ENCODE peak calls at places on chromosomes 16 and 17, in four cellular contexts. One of them, this sample, is unnamed.

GRCh38 chr17:68512967-68513474 is 791 bp downstream of the PRKAR1A start:
- DNase-seq in MM.1S: peak; percentile 16
- DNase-seq in hepatocyte: peak; percentile 55
- DNase-seq in OCI-LY7: peak; percentile 33
- DNase-seq in this sample: peak; percentile 54

GRCh38 chr17:29784661-29785060 is 145.4 kb downstream of the SSH2 start:
- DNase-seq in hepatocyte: no peak
- DNase-seq in MM.1S: no peak
- DNase-seq in OCI-LY7: no peak
- DNase-seq in this sample: peak; percentile 19

GRCh38 chr16:24102120-24102740 is 153.9 kb upstream of the CACNG3 start:
- DNase-seq in hepatocyte: no peak
- DNase-seq in OCI-LY7: no peak
- DNase-seq in MM.1S: no peak
- DNase-seq in this sample: no peak

GRCh38 chr16:28309811-28310311 is 17.5 kb downstream of the SBK1 start:
- DNase-seq in hepatocyte: no peak
- DNase-seq in OCI-LY7: no peak
- DNase-seq in MM.1S: no peak
- DNase-seq in this sample: no peak

GRCh38 chr17:10286324-10286723 is 86.5 kb downstream of the MYH13 start:
- DNase-seq in OCI-LY7: no peak
- DNase-seq in hepatocyte: no peak
- DNase-seq in MM.1S: no peak
- DNase-seq in this sample: no peak

GRCh38 chr16:2987286-2987685 is 7.0 kb upstream of the PKMYT1 start:
- DNase-seq in OCI-LY7: no peak
- DNase-seq in hepatocyte: no peak
- DNase-seq in MM.1S: no peak
- DNase-seq in this sample: no peak

GRCh38 chr17:4898351-4898750 is 985 bp upstream of the C17orf107 start:
- DNase-seq in hepatocyte: no peak
- DNase-seq in MM.1S: no peak
- DNase-seq in OCI-LY7: no peak
- DNase-seq in this sample: no peak

GRCh38 chr17:48102700-48103378 is 1.6 kb upstream of the CBX1 start:
- DNase-seq in hepatocyte: no peak
- DNase-seq in OCI-LY7: peak; percentile 42
- DNase-seq in MM.1S: peak; percentile 68
- DNase-seq in this sample: no peak

GRCh38 chr16:89805136-89805905 is 11.1 kb downstream of the FANCA start:
- DNase-seq in hepatocyte: no peak
- DNase-seq in OCI-LY7: no peak
- DNase-seq in MM.1S: no peak
- DNase-seq in this sample: peak; percentile 45

GRCh38 chr16:10085078-10085798 is 97.0 kb downstream of the GRIN2A start:
- DNase-seq in MM.1S: no peak
- DNase-seq in OCI-LY7: no peak
- DNase-seq in hepatocyte: no peak
- DNase-seq in this sample: no peak

GRCh38 chr16:28899882-28900600 is 21.8 kb downstream of the ATP2A1 start:
- DNase-seq in MM.1S: no peak
- DNase-seq in hepatocyte: no peak
- DNase-seq in OCI-LY7: no peak
- DNase-seq in this sample: no peak

GRCh38 chr17:3828151-3828851 is 17.7 kb downstream of the NCBP3 start:
- DNase-seq in hepatocyte: no peak
- DNase-seq in OCI-LY7: no peak
- DNase-seq in MM.1S: no peak
- DNase-seq in this sample: peak; percentile 62

GRCh38 chr16:13643412-13643811 is 276.5 kb upstream of the ERCC4 start:
- DNase-seq in hepatocyte: no peak
- DNase-seq in MM.1S: no peak
- DNase-seq in OCI-LY7: no peak
- DNase-seq in this sample: no peak

GRCh38 chr16:21619765-21620462 is 20.5 kb downstream of the METTL9 start:
- DNase-seq in OCI-LY7: no peak
- DNase-seq in MM.1S: no peak
- DNase-seq in hepatocyte: no peak
- DNase-seq in this sample: no peak

GRCh38 chr17:34542700-34543336 is 36.6 kb upstream of the TMEM132E start:
- DNase-seq in hepatocyte: peak; percentile 35
- DNase-seq in OCI-LY7: peak; percentile 46
- DNase-seq in MM.1S: no peak
- DNase-seq in this sample: peak; percentile 26

GRCh38 chr16:22373662-22374310 is 633 bp downstream of the CDR2 start:
- DNase-seq in hepatocyte: peak; percentile 58
- DNase-seq in OCI-LY7: peak; percentile 72
- DNase-seq in MM.1S: peak; percentile 60
- DNase-seq in this sample: no peak

GRCh38 chr16:26857371-26857770 is 209.4 kb upstream of the C16orf82 start:
- DNase-seq in MM.1S: no peak
- DNase-seq in hepatocyte: no peak
- DNase-seq in OCI-LY7: peak; percentile 10
- DNase-seq in this sample: no peak

GRCh38 chr17:15893333-15894024 is 51.5 kb upstream of the ADORA2B start:
- DNase-seq in MM.1S: no peak
- DNase-seq in OCI-LY7: no peak
- DNase-seq in hepatocyte: no peak
- DNase-seq in this sample: peak; percentile 79

GRCh38 chr17:38604479-38605229 is 1.1 kb downstream of the SRCIN1 start:
- DNase-seq in OCI-LY7: peak; percentile 28
- DNase-seq in hepatocyte: peak; percentile 44
- DNase-seq in MM.1S: peak; percentile 7
- DNase-seq in this sample: no peak

GRCh38 chr16:81444448-81445121 is at the start of gene CMIP:
- DNase-seq in MM.1S: peak; percentile 76
- DNase-seq in OCI-LY7: peak; percentile 89
- DNase-seq in hepatocyte: peak; percentile 96
- DNase-seq in this sample: peak; percentile 72

DNA sequence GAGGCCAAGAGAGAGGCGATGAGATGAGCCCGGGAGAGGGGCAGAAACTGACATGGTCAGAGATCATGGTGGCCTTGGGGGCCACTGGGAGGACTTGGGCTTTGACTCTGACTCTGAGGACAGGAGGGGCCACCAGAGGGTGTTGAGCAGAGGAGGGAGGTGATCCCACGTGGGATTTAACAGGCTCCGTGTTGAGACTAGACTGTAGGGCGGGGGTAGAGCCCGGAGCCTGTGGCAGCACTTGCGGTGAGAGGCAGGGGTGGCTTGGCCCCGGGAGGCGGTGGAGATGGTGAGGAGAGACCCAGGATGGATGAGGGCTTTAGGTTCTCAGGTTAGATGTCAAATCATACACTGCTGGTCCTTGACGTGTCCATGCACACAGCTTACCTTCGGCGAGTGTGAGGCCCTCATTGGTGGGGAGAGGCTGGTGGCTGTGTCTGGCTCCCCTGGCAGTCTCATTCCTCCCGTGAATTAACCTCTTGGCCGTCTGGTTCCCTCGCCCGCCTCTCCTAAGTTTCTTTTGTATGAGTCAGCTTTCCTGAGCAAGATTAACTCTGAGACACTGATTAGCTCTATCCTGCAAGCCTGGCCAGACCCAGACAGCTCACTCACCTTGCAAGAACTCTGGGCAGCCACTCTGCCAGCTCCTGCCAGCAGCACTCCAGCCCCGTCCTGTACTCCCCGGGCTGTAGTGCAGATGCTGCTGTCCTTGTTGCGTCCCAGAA is 39.7 kb downstream of the VPS35L start:
- DNase-seq in OCI-LY7: no peak
- DNase-seq in hepatocyte: no peak
- DNase-seq in MM.1S: no peak
- DNase-seq in this sample: peak; percentile 96
- H2AFZ ChIP-seq in OCI-LY7: no peak overlapping the region
- H2AFZ ChIP-seq in hepatocyte: no peak overlapping the region
- H2AFZ ChIP-seq in MM.1S: no peak overlapping the region
- H2AFZ ChIP-seq in this sample: no peak overlapping the region

GRCh38 chr16:30761928-30762902 is at the start of the genes CFAP119 and RNF40:
- DNase-seq in hepatocyte: peak; percentile 97
- DNase-seq in MM.1S: peak; percentile 95
- DNase-seq in OCI-LY7: peak; percentile 93
- DNase-seq in this sample: peak; percentile 96
- H3K4me3 ChIP-seq in hepatocyte: peak within 1 kb of the TSS; percentile 51
- H3K4me3 ChIP-seq in MM.1S: peak within 1 kb of the TSS; percentile 83
- H3K4me3 ChIP-seq in OCI-LY7: peak within 1 kb of the TSS; percentile 84
- H3K4me3 ChIP-seq in this sample: peak within 1 kb of the TSS; percentile 87

GRCh38 chr17:73290399-73291259 is 21.2 kb downstream of the CDC42EP4 start:
- DNase-seq in OCI-LY7: no peak
- DNase-seq in hepatocyte: no peak
- DNase-seq in MM.1S: peak; percentile 48
- DNase-seq in this sample: no peak
- H2AFZ ChIP-seq in OCI-LY7: no peak overlapping the region
- H2AFZ ChIP-seq in hepatocyte: no peak overlapping the region
- H2AFZ ChIP-seq in MM.1S: peak overlapping the region; percentile 81
- H2AFZ ChIP-seq in this sample: no peak overlapping the region

GRCh38 chr17:43411369-43411677 is 12.5 kb downstream of the ARL4D start:
- DNase-seq in OCI-LY7: no peak
- DNase-seq in hepatocyte: no peak
- DNase-seq in MM.1S: no peak
- DNase-seq in this sample: no peak
- H3K4me3 ChIP-seq in OCI-LY7: no peak overlapping the region
- H3K4me3 ChIP-seq in hepatocyte: no peak overlapping the region
- H3K4me3 ChIP-seq in MM.1S: no peak overlapping the region
- H3K4me3 ChIP-seq in this sample: no peak overlapping the region

DNA sequence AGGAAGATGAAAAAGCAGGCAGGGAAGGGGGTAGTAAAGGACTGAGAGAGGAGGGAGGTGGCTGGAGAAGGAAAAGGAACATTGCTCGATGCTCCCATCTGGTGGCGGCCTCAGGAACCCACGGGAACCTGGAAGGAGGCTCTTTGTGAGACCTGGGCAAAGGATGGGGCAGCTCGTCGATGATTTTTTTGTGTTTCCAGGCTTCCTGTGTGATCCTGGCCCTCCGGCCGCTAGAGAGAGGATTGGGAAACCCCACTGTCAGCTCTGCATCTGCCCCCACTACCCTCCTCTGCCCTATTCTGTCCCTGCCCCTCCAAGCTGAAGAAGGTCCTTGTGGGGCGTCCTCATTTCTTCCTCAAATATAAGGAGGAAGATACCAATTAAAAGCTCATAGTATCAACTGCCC is 6.6 kb downstream of the WFIKKN2 start:
- DNase-seq in OCI-LY7: peak; percentile 61
- DNase-seq in hepatocyte: peak; percentile 84
- DNase-seq in MM.1S: peak; percentile 58
- DNase-seq in this sample: peak; percentile 39
- H2AFZ ChIP-seq in OCI-LY7: peak overlapping the region; percentile 57
- H2AFZ ChIP-seq in hepatocyte: no peak overlapping the region
- H2AFZ ChIP-seq in MM.1S: no peak overlapping the region
- H2AFZ ChIP-seq in this sample: no peak overlapping the region

GRCh38 chr17:40499551-40500189 is 1.8 kb downstream of the TNS4 start:
- DNase-seq in hepatocyte: peak; percentile 87
- DNase-seq in OCI-LY7: no peak
- DNase-seq in MM.1S: no peak
- DNase-seq in this sample: peak; percentile 66

GRCh38 chr17:40497704-40498103 is 3.7 kb downstream of the TNS4 start:
- DNase-seq in MM.1S: no peak
- DNase-seq in OCI-LY7: no peak
- DNase-seq in hepatocyte: no peak
- DNase-seq in this sample: peak; percentile 46

GRCh38 chr17:40500190-40500589 is 1.2 kb downstream of the TNS4 start:
- DNase-seq in MM.1S: no peak
- DNase-seq in OCI-LY7: no peak
- DNase-seq in hepatocyte: no peak
- DNase-seq in this sample: no peak

GRCh38 chr17:40496634-40497420 is 4.6 kb downstream of the TNS4 start:
- DNase-seq in OCI-LY7: no peak
- DNase-seq in MM.1S: no peak
- DNase-seq in hepatocyte: no peak
- DNase-seq in this sample: no peak

GRCh38 chr17:40498281-40499084 is 2.9 kb downstream of the TNS4 start:
- DNase-seq in hepatocyte: no peak
- DNase-seq in OCI-LY7: no peak
- DNase-seq in MM.1S: no peak
- DNase-seq in this sample: no peak
- H3K4me3 ChIP-seq in hepatocyte: no peak overlapping the region
- H3K4me3 ChIP-seq in OCI-LY7: no peak overlapping the region
- H3K4me3 ChIP-seq in MM.1S: no peak overlapping the region
- H3K4me3 ChIP-seq in this sample: no peak overlapping the region